ENCODE peak calls at places on chromosomes 16 and 17, in five cellular contexts. I is adrenal gland, B is upper lobe of left lung, F is A549, S is Peyer's patch. X is an unnamed sample.

GRCh38 chr16:72111653-72112451 is 18.2 kb downstream of the DHX38 start:
- DNase-seq in I (no peak), B (no peak), F (no peak), S (no peak), X (no peak)

GRCh38 chr17:50661795-50662391 is 27.2 kb downstream of the ABCC3 start:
- DNase-seq in I (peak), B (peak), F (peak), S (peak), X (peak)

GRCh38 chr16:4064950-4065352 is 51.3 kb downstream of the ADCY9 start:
- DNase-seq in I (no peak), B (no peak), F (no peak), S (peak), X (no peak)

GRCh38 chr17:75514299-75515228 is 773 bp downstream of the CASKIN2 start:
- DNase-seq in I (peak), B (peak), F (no peak), S (peak), X (peak)

GRCh38 chr17:62666061-62666800 is 38.8 kb downstream of the MRC2 start:
- DNase-seq in I (no peak), B (no peak), F (no peak), S (no peak), X (no peak)

GRCh38 chr17:18949566-18949965 is 2.4 kb upstream of the SLC5A10 start:
- DNase-seq in I (no peak), B (no peak), F (no peak), S (peak), X (no peak)

GRCh38 chr17:1515640-1516402 is 591 bp downstream of the INPP5K start:
- DNase-seq in I (peak), B (peak), F (peak), S (peak), X (no peak)

GRCh38 chr17:28447396-28447760 is 26.1 kb upstream of the SLC13A2 start:
- DNase-seq in I (no peak), B (no peak), F (no peak), S (no peak), X (no peak)

GRCh38 chr17:61442878-61443474 is 9.2 kb upstream of the TBX4 start:
- DNase-seq in I (no peak), B (no peak), F (no peak), S (no peak), X (no peak)

GRCh38 chr17:80812362-80813088 is 179.1 kb upstream of the CHMP6 start:
- DNase-seq in I (no peak), B (peak), F (no peak), S (peak), X (peak)

GRCh38 chr17:28018439-28019070 is 23.9 kb upstream of the NLK start:
- DNase-seq in I (peak), B (peak), F (no peak), S (no peak), X (no peak)

GRCh38 chr16:55622930-55623561 is 32.7 kb upstream of the SLC6A2 start:
- DNase-seq in I (no peak), B (no peak), F (peak), S (no peak), X (no peak)

GRCh38 chr16:1037023-1037933 is 35.3 kb upstream of the SSTR5 start:
- DNase-seq in I (no peak), B (no peak), F (no peak), S (no peak), X (no peak)

DNA sequence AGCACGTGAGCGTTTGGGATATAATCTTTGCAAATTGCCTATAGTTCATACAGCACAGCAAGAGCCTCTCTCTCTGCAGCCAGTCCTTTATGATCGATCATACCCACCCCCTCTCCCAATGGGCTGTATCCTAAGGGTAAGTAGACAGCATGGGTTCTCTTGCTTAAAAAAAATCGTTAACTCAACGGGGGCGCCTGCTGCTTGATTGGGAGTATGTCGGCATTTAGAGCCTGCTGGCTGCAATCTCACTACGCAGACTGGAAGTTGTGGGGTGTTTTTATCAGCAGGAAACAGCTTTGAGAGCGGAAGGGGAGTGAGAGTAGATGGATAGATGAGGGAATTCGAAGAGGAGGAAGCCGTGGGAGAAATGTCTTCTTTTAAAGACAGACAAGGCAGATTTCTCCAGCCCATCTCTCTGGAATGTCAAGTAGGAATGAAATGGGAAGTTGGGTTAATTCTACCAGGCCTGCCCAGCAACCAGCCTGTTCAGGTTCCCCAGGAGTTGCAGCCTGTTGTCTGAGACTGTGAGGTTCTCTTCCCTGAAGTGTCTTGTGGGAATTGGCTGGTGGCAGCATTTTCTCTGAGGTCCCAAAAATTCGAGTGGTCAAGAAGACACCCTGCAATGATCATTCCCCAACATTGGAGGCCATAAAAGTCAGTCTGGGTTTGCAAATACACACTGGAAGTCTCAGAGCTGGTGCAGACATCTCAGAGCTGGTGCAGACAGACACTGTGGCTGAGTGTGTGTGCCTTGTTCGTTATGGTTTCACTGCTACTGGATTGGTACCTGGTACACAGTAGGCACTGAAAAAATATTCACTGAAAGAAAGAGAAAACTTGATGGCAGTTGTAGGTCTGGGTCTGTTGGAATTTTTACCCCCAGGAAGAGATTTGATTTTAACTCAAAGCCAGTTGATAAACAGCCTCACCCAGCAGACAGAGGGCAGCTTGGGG is 65.7 kb downstream of the PRKCB start:
- DNase-seq in I (no peak), B (no peak), F (no peak), S (no peak), X (no peak)
- TF ChIP-seq POLR2A in I (no peak), B (no peak), F (no peak), S (no peak), X (no peak)

GRCh38 chr16:88706288-88706964 is at the start of the genes CTU2 and RNF166:
- DNase-seq in I (peak), B (peak), F (peak), S (peak), X (peak)
- TF ChIP-seq POLR2A in I (peak), B (peak), F (peak), S (peak), X (no peak)

DNA sequence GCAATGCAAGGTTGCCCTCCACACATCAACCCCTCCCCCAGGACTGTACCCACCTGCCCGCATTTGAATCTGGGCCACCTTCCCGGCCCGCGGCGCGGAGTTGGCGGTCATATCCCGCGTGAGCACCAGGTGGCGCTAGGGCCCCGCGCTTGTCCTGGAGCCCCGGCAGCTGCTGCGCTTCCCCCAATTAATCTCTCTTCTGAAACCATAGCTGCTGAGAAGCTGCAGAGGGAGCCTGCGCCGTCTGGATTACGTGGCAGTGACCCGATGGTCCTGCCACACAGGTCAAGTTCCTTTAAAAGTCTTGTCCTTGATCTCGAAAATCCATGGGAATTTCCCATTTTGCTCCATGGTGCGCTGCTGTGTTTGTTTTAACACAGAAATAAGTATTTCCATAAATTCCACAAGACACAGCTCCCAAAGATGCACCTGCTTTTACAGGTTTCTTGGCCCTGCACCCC is 22.0 kb downstream of the COX4I1 start:
- DNase-seq in I (peak), B (peak), F (peak), S (peak), X (peak)
- TF ChIP-seq POLR2A in I (no peak), B (no peak), F (no peak), S (peak), X (no peak)

GRCh38 chr16:66996983-66997358 is 8.6 kb downstream of the CES4A start:
- DNase-seq in I (no peak), B (no peak), F (no peak), S (no peak), X (no peak)

GRCh38 chr16:67001159-67001486 is 12.7 kb downstream of the CES4A start:
- DNase-seq in I (no peak), B (no peak), F (no peak), S (no peak), X (no peak)

GRCh38 chr16:67001726-67002125 is 13.3 kb downstream of the CES4A start:
- DNase-seq in I (no peak), B (no peak), F (no peak), S (no peak), X (no peak)

GRCh38 chr16:66996324-66996982 is 8.1 kb downstream of the CES4A start:
- DNase-seq in I (no peak), B (peak), F (no peak), S (peak), X (peak)

DNA sequence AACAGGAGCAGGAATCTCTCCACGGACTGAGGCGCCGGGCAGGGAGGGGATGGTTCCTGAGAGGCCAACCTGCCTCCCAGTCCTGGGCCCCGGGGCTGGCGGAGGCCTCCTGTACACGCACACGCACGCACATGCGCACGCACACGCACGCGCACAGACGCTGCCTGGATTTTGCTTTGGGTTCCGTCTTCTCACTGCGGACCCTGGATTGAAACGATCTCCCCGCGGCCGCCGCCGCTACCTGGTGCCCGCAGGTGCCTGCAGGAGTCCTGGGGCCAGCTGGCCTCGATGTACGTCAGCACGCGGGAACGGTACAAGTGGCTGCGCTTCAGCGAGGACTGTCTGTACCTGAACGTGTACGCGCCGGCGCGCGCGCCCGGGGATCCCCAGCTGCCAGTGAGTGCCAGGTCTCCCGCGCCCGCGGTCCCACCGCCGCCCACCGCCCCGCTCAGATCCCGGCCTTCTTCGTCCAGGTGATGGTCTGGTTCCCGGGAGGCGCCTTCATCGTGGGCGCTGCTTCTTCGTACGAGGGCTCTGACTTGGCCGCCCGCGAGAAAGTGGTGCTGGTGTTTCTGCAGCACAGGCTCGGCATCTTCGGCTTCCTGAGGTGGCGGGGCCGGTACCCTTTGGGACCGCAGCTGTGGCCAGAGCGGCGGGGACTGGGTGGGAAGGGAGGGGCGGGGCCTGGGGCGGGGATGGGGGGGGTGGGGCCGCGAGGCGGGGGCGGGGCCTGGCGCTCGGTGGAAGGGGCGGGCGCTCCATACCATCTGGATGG is 12.2 kb downstream of the CES4A start:
- DNase-seq in I (peak), B (peak), F (peak), S (peak), X (peak)
- TF ChIP-seq POLR2A in I (no peak), B (no peak), F (peak), S (no peak), X (no peak)

DNA sequence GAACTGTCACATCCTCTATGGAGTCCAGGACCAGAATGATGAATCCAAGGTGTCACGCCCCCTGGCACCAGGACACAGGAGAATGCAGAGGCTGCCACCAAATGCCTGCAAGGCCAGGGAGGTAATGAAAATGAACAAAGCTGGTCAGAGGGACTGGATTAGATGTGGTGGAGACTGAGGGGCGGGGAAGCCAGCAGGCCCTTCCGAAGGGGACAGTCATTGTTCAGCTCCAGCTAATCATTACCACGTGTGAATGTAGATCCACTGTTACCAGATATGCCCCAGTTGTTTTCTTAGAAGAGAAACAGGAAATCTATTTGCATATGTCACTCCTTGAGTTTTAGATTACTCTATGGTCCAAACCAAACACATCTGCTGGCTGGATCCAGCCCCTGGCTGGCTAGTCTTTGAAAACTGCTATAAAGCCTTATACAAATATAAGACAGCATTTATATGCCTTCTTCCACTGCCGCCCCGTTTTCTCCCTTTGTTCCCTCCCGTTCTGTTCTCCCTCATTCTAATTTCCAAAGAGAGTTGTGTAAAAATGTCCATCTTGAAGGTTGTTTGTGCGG is 14.4 kb downstream of the CRYM start:
- DNase-seq in I (peak), B (no peak), F (peak), S (no peak), X (no peak)
- TF ChIP-seq POLR2A in I (no peak), B (no peak), F (no peak), S (no peak), X (no peak)

DNA sequence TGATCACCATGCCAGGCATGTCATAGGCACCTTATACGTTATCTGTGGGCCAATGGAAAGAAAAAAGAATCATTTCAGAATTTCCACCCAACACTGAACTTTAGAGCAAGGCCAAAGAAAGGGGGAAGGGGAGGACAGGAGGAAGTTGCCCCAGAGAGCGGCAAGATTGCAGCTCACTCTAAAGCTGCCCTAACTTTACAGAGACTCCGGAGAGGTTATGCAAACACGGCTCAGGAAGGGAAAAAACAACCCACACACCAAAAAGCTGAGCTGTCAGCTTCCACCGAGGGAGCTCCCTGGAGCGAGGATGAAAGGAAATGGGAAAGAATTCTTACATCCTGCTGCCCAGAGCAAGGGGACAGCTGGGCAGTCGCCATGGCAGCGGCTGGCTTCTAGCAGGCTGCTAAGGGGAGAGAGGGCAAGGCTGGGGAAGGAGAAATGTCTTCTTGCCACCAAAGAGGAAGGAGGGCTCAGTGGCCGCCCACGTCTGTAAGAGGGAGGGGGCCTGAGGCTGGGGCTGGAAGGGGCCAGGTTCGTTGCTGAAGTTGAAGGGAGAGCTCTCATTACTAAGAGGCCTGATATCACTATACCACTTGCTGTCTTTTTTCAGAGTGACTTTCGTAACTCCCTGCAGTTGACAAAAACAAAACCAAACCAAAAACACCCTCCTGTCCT is 18.2 kb downstream of the COTL1 start:
- DNase-seq in I (no peak), B (peak), F (no peak), S (peak), X (no peak)
- TF ChIP-seq POLR2A in I (no peak), B (no peak), F (no peak), S (no peak), X (no peak)